ENCODE peak calls at places on chromosomes 16 and 17, in nine cellular contexts. F, L, R, N, Z, J, A, P and S are unnamed samples.

GRCh38 chr16:64784635-64785034 is 337.2 kb downstream of the CDH11 start:
- DNase-seq in F (no peak), L (no peak), R (no peak), N (no peak), Z (no peak), J (no peak), A (no peak), P (no peak), S (no peak)

GRCh38 chr16:88772871-88773811 is 11.9 kb downstream of the PIEZO1 start:
- DNase-seq in F (no peak), L (peak), R (no peak), N (peak), Z (peak), J (no peak), A (no peak), P (no peak), S (peak)

GRCh38 chr17:57607553-57608120 is 137.5 kb downstream of the CCDC182 start:
- DNase-seq in F (no peak), L (no peak), R (no peak), N (no peak), Z (no peak), J (no peak), A (no peak), P (no peak), S (no peak)

GRCh38 chr16:12826559-12826958 is 22.9 kb upstream of the CPPED1 start:
- DNase-seq in F (no peak), L (no peak), R (no peak), N (no peak), Z (no peak), J (no peak), A (no peak), P (no peak), S (no peak)

GRCh38 chr17:49987681-49988441 is 7.2 kb downstream of the DLX3 start:
- DNase-seq in F (no peak), L (peak), R (peak), N (peak), Z (peak), J (peak), A (no peak), P (no peak), S (no peak)

GRCh38 chr16:70490261-70490660 is 33.1 kb downstream of the COG4 start:
- DNase-seq in F (no peak), L (no peak), R (no peak), N (no peak), Z (no peak), J (no peak), A (no peak), P (peak), S (no peak)

GRCh38 chr17:81489012-81489968 is 23.3 kb downstream of the ACTG1 start:
- DNase-seq in F (no peak), L (no peak), R (peak), N (no peak), Z (no peak), J (no peak), A (no peak), P (no peak), S (no peak)

GRCh38 chr17:49557204-49558024 is 18.3 kb upstream of the NXPH3 start:
- DNase-seq in F (no peak), L (peak), R (peak), N (peak), Z (peak), J (peak), A (peak), P (no peak), S (no peak)

GRCh38 chr17:73491648-73492047 is 152.6 kb downstream of the SDK2 start:
- DNase-seq in F (no peak), L (no peak), R (no peak), N (no peak), Z (no peak), J (no peak), A (no peak), P (no peak), S (no peak)